ENCODE peak calls at places on chromosomes 3 and 15, in four cellular contexts. One of them, this sample, is unnamed.

GRCh38 chr3:111080357-111080937 is 8.8 kb downstream of the NECTIN3 start:
- DNase-seq in CD4-positive, alpha-beta T cell: no peak
- DNase-seq in GM10248: no peak
- DNase-seq in fibroblast of pulmonary artery: peak; percentile 80
- DNase-seq in this sample: no peak

GRCh38 chr3:38314112-38314766 is 32.1 kb downstream of the SLC22A14 start:
- DNase-seq in fibroblast of pulmonary artery: no peak
- DNase-seq in GM10248: no peak
- DNase-seq in CD4-positive, alpha-beta T cell: no peak
- DNase-seq in this sample: no peak

GRCh38 chr15:70563561-70564095 is 199.7 kb downstream of the UACA start:
- DNase-seq in CD4-positive, alpha-beta T cell: no peak
- DNase-seq in fibroblast of pulmonary artery: no peak
- DNase-seq in GM10248: no peak
- DNase-seq in this sample: no peak

GRCh38 chr3:8838765-8839423 is 69.5 kb upstream of the OXTR start:
- DNase-seq in GM10248: no peak
- DNase-seq in fibroblast of pulmonary artery: no peak
- DNase-seq in CD4-positive, alpha-beta T cell: no peak
- DNase-seq in this sample: no peak

GRCh38 chr3:102179321-102180290 is 255.2 kb upstream of the ZPLD1 start:
- DNase-seq in fibroblast of pulmonary artery: peak; percentile 37
- DNase-seq in GM10248: peak; percentile 27
- DNase-seq in CD4-positive, alpha-beta T cell: no peak
- DNase-seq in this sample: peak; percentile 22

GRCh38 chr3:183824761-183825379 is 507 bp downstream of the MAP6D1 start:
- DNase-seq in CD4-positive, alpha-beta T cell: no peak
- DNase-seq in fibroblast of pulmonary artery: no peak
- DNase-seq in GM10248: no peak
- DNase-seq in this sample: peak; percentile 62

GRCh38 chr3:77513541-77513940 is 473.6 kb downstream of the ROBO2 start:
- DNase-seq in CD4-positive, alpha-beta T cell: no peak
- DNase-seq in fibroblast of pulmonary artery: no peak
- DNase-seq in GM10248: no peak
- DNase-seq in this sample: no peak

GRCh38 chr3:42229266-42229941 is 36.6 kb downstream of the CCK start:
- DNase-seq in GM10248: no peak
- DNase-seq in fibroblast of pulmonary artery: no peak
- DNase-seq in CD4-positive, alpha-beta T cell: no peak
- DNase-seq in this sample: no peak

GRCh38 chr3:124634210-124635168 is 95.8 kb upstream of the UMPS start:
- DNase-seq in fibroblast of pulmonary artery: no peak
- DNase-seq in CD4-positive, alpha-beta T cell: no peak
- DNase-seq in GM10248: peak; percentile 38
- DNase-seq in this sample: no peak

GRCh38 chr15:56366211-56366610 is 985 bp downstream of the TEX9 start:
- DNase-seq in CD4-positive, alpha-beta T cell: no peak
- DNase-seq in fibroblast of pulmonary artery: no peak
- DNase-seq in GM10248: no peak
- DNase-seq in this sample: no peak

GRCh38 chr3:187498211-187498610 is 130.0 kb downstream of the RTP4 start:
- DNase-seq in CD4-positive, alpha-beta T cell: no peak
- DNase-seq in fibroblast of pulmonary artery: no peak
- DNase-seq in GM10248: no peak
- DNase-seq in this sample: no peak

GRCh38 chr3:106130384-106131084 is 261.7 kb upstream of the CBLB start:
- DNase-seq in fibroblast of pulmonary artery: peak; percentile 89
- DNase-seq in CD4-positive, alpha-beta T cell: no peak
- DNase-seq in GM10248: no peak
- DNase-seq in this sample: no peak

GRCh38 chr3:107637416-107638182 is 114.8 kb downstream of the BBX start:
- DNase-seq in fibroblast of pulmonary artery: no peak
- DNase-seq in GM10248: no peak
- DNase-seq in CD4-positive, alpha-beta T cell: no peak
- DNase-seq in this sample: no peak

DNA sequence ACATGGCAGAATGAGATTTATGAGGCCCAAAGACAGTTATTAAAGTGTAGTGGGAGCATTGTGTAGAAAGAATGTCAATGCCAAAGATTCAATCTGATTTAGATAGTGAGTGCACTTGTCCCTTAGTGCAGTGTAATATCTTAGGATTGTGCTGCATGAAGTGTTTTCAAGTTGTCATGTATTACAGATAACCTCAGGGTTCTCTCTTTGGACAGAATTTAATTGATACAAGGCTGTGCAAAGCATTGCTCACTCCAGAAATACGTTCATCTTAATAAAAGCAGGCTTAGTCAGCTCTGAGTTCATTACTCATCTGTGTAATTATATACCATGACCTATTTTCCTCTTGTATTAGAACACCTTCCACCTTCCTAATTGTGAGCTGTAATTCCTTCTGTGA is 16.0 kb upstream of the GPR171 start:
- DNase-seq in GM10248: no peak
- DNase-seq in CD4-positive, alpha-beta T cell: no peak
- DNase-seq in fibroblast of pulmonary artery: peak; percentile 41
- DNase-seq in this sample: no peak
- TF ChIP-seq CTCF in GM10248: no peak
- TF ChIP-seq CTCF in CD4-positive, alpha-beta T cell: no peak
- TF ChIP-seq CTCF in fibroblast of pulmonary artery: no peak
- TF ChIP-seq CTCF in this sample: no peak

DNA sequence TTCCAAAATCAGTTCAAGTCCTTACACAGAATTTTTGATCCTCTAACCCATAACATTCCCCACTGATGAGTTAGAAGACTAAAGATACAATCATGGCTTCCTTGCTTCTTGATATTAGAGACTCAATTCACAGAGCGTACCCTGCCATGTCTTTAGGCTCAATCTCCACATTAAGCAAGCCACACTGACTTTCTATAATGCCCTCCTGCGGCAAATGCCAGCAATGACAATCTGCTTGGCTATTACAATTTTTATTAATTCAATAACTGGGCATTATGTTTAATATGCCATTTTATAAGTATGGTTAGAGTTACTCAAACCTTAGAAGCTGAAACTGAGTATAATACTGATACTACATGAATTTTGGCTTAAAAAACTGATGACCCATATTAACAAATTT is 479.7 kb upstream of the NR2F2 start:
- DNase-seq in CD4-positive, alpha-beta T cell: no peak
- DNase-seq in GM10248: no peak
- DNase-seq in fibroblast of pulmonary artery: no peak
- DNase-seq in this sample: no peak
- TF ChIP-seq CTCF in CD4-positive, alpha-beta T cell: no peak
- TF ChIP-seq CTCF in GM10248: no peak
- TF ChIP-seq CTCF in fibroblast of pulmonary artery: no peak
- TF ChIP-seq CTCF in this sample: no peak

GRCh38 chr3:30408105-30408557 is 198.3 kb upstream of the TGFBR2 start:
- DNase-seq in fibroblast of pulmonary artery: peak; percentile 28
- DNase-seq in CD4-positive, alpha-beta T cell: no peak
- DNase-seq in GM10248: no peak
- DNase-seq in this sample: no peak
- TF ChIP-seq CTCF in fibroblast of pulmonary artery: no peak
- TF ChIP-seq CTCF in CD4-positive, alpha-beta T cell: no peak
- TF ChIP-seq CTCF in GM10248: no peak
- TF ChIP-seq CTCF in this sample: no peak

DNA sequence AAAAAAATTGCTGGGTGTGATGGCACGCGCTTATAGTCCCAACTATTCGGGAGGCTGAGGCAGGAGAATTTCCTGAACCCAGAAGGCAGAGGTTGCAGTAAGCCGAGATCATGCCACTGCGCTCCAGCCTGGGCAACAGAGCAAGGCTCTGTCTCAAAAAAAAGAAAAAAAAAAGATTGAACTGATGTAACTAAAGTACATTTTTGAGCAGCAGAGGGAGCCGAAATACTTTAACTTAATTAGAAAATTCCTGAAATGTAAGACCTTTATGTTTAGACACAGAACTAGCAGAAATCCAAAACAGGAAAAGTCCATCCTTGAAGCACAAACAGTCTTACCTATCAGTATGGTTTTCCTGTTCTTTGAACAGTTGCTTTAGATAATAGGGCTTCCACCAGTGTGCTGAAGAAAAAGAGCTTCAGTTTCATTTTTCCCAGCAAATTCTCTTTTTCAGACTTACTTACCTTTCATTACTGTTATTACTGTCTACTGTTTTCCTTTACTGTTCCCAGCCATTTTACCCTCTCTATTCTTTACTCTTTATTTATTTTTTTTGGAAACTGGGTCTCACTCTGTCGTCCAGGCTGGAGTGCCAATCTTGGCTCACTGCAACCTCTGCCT is 33.4 kb upstream of the ZNF609 start:
- DNase-seq in fibroblast of pulmonary artery: peak; percentile 76
- DNase-seq in GM10248: no peak
- DNase-seq in CD4-positive, alpha-beta T cell: no peak
- DNase-seq in this sample: no peak
- TF ChIP-seq CTCF in fibroblast of pulmonary artery: peak; percentile 35
- TF ChIP-seq CTCF in GM10248: peak; percentile 35
- TF ChIP-seq CTCF in CD4-positive, alpha-beta T cell: peak; percentile 70
- TF ChIP-seq CTCF in this sample: peak; percentile 24

DNA sequence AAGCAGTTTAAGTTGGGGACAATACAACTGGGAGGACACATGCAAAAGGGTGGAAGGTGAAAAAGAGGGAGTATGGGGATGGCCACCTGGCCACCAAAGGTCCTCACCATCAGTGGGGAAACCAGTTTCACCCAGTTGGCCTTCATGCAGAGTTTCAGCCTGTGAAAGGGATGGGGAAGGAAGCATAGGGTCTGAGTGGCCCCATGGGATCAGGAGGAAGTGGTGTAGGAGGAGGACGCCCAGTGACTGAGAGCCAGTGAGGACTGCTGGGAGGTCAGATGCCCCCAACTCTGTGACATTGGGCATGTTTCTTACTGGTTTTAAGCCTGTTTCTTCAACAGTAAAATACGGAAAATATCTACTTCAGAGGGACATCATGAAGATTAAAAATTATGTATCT is 16.3 kb downstream of the BCL2A1 start:
- DNase-seq in CD4-positive, alpha-beta T cell: no peak
- DNase-seq in fibroblast of pulmonary artery: no peak
- DNase-seq in GM10248: no peak
- DNase-seq in this sample: no peak
- TF ChIP-seq CTCF in CD4-positive, alpha-beta T cell: no peak
- TF ChIP-seq CTCF in fibroblast of pulmonary artery: no peak
- TF ChIP-seq CTCF in GM10248: no peak
- TF ChIP-seq CTCF in this sample: no peak

DNA sequence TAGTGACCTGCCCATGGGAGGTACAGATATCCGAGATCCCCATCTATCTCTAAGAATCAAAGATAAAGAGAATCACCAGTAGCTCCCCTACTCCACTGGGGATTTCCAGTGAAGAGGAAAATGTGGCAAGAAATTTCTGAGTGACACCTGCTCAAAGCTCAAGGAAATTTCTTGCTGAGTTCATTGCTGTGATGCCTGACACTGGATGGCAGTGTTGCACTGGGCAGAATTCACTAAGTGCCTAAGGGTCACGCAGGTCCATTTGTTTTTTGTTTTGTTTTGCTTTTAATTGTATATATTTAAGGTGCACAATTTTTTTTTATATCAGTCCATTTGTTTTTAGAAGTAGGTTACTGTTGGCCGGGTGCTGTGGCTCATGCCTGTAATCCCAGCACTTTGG is 109.5 kb upstream of the KCNAB1 start:
- DNase-seq in CD4-positive, alpha-beta T cell: no peak
- DNase-seq in fibroblast of pulmonary artery: peak; percentile 13
- DNase-seq in GM10248: no peak
- DNase-seq in this sample: no peak
- TF ChIP-seq CTCF in CD4-positive, alpha-beta T cell: no peak
- TF ChIP-seq CTCF in fibroblast of pulmonary artery: peak; percentile 31
- TF ChIP-seq CTCF in GM10248: peak; percentile 30
- TF ChIP-seq CTCF in this sample: peak; percentile 28

GRCh38 chr3:143971367-143972154 is at the start of gene DIPK2A:
- DNase-seq in CD4-positive, alpha-beta T cell: peak; percentile 92
- DNase-seq in GM10248: peak; percentile 89
- DNase-seq in fibroblast of pulmonary artery: peak; percentile 96
- DNase-seq in this sample: peak; percentile 91
- TF ChIP-seq CTCF in CD4-positive, alpha-beta T cell: no peak
- TF ChIP-seq CTCF in GM10248: no peak
- TF ChIP-seq CTCF in fibroblast of pulmonary artery: no peak
- TF ChIP-seq CTCF in this sample: no peak

DNA sequence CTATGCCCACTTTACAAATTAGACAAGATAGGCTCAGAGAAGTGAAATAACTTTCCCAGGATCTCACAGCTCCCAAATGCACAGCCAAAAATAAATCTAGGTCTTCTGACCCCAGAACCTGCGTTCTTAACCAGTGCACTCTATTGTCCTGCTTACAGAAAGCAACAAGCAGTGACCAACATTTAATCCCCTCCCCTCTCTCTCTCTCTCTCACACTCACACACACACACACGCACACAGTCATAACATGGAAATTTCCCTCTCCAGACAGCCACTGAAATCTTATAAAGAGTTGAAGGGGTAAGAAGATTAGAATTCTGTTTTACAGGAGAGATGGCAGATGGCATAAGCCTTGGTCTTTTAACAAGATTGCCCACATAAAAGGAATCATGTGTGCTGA is 29.5 kb downstream of the EOGT start:
- DNase-seq in CD4-positive, alpha-beta T cell: no peak
- DNase-seq in GM10248: no peak
- DNase-seq in fibroblast of pulmonary artery: no peak
- DNase-seq in this sample: no peak
- TF ChIP-seq CTCF in CD4-positive, alpha-beta T cell: no peak
- TF ChIP-seq CTCF in GM10248: no peak
- TF ChIP-seq CTCF in fibroblast of pulmonary artery: no peak
- TF ChIP-seq CTCF in this sample: no peak

DNA sequence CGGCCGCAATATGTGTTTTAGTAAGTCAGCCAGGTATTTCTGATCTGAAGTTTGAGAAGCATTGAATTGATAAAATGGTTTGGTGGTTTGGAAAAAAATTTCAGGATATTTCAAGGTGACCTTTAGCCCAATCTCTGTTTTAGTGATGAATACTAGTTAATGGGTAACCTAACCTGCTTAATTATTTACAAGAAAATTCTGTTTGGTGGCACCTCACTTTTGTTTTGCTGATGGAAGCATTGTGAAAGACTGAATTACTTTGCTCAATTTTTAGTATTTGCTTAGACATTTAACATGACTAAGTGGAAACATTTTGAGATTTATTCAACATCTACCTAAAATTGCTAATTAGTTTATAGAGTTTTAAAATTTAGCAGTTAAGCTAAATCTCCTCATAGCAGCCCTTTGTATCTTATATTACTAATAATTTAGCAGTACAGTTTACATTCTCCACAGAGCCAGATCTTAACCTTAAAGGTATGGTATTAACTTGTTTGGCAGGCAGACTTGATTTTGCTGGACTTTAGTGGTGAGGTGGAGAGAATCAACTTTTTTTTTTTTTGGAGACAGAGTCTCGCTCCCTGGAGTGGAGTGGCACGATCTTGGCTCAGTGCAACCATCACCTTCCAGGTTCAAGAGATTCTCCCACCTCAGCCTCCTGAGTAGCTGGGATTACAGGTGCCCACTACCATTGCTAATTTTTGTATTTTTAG is 35.4 kb downstream of the GRAMD1C start:
- DNase-seq in CD4-positive, alpha-beta T cell: no peak
- DNase-seq in fibroblast of pulmonary artery: no peak
- DNase-seq in GM10248: no peak
- DNase-seq in this sample: no peak
- TF ChIP-seq CTCF in CD4-positive, alpha-beta T cell: no peak
- TF ChIP-seq CTCF in fibroblast of pulmonary artery: no peak
- TF ChIP-seq CTCF in GM10248: no peak
- TF ChIP-seq CTCF in this sample: no peak